ENCODE peak calls at places on chromosomes 3 and 15, in five cellular contexts. P is substantia nigra; Q is left ventricle myocardium inferior; K is endodermal cell; J is CD4-positive, alpha-beta memory T cell. C is an unnamed sample.

GRCh38 chr3:150238995-150239612 is 169.0 kb upstream of the TSC22D2 start:
- DNase-seq in P (no peak), Q (no peak), K (peak; percentile 80), J (no peak), C (peak; percentile 38)

GRCh38 chr3:153215497-153215896 is 53.5 kb downstream of the RAP2B start:
- DNase-seq in P (no peak), Q (no peak), K (no peak), J (no peak), C (no peak)

GRCh38 chr3:148379763-148380162 is 317.9 kb upstream of the AGTR1 start:
- DNase-seq in P (peak; percentile 3), Q (no peak), K (no peak), J (no peak), C (no peak)

GRCh38 chr15:56871180-56871579 is 47.3 kb upstream of the TCF12 start:
- DNase-seq in P (no peak), Q (no peak), K (no peak), J (no peak), C (no peak)

GRCh38 chr3:185825639-185826481 is 1.0 kb upstream of the IGF2BP2 start:
- DNase-seq in P (peak; percentile 58), Q (peak; percentile 36), K (peak; percentile 87), J (no peak), C (no peak)

GRCh38 chr15:57283774-57284508 is 92.4 kb upstream of the CGNL1 start:
- DNase-seq in P (no peak), Q (no peak), K (no peak), J (no peak), C (no peak)

GRCh38 chr15:68348601-68349000 is 71.1 kb downstream of the FEM1B start:
- DNase-seq in P (no peak), Q (no peak), K (no peak), J (no peak), C (no peak)

GRCh38 chr3:65436580-65436979 is 602.1 kb downstream of the MAGI1 start:
- DNase-seq in P (peak; percentile 10), Q (no peak), K (peak; percentile 69), J (no peak), C (no peak)

GRCh38 chr3:59392116-59392515 is 342.3 kb upstream of the CFAP20DC start:
- DNase-seq in P (no peak), Q (no peak), K (no peak), J (no peak), C (no peak)

GRCh38 chr3:197793246-197793645 is 2.2 kb downstream of the LRCH3 start:
- DNase-seq in P (no peak), Q (no peak), K (no peak), J (peak; percentile 39), C (no peak)

GRCh38 chr15:94205366-94205765 is 26.0 kb upstream of the MCTP2 start:
- DNase-seq in P (no peak), Q (no peak), K (no peak), J (no peak), C (no peak)

GRCh38 chr3:138210528-138210927 is 23.4 kb downstream of the ARMC8 start:
- DNase-seq in P (no peak), Q (no peak), K (no peak), J (no peak), C (no peak)

GRCh38 chr15:28935316-28935715 is 49.5 kb downstream of the APBA2 start:
- DNase-seq in P (no peak), Q (no peak), K (peak; percentile 91), J (no peak), C (peak; percentile 83)

GRCh38 chr3:3023106-3023505 is 87.1 kb downstream of the IL5RA start:
- DNase-seq in P (no peak), Q (no peak), K (no peak), J (no peak), C (no peak)

GRCh38 chr15:78944669-78945407 is at the start of gene CTSH:
- DNase-seq in P (peak; percentile 84), Q (peak; percentile 83), K (peak; percentile 97), J (peak; percentile 80), C (peak; percentile 93)

GRCh38 chr15:74442063-74442462 is 8.3 kb upstream of the SEMA7A start:
- DNase-seq in P (no peak), Q (no peak), K (no peak), J (no peak), C (no peak)

GRCh38 chr3:183122257-183122932 is 23.1 kb upstream of the MCCC1 start:
- DNase-seq in P (no peak), Q (no peak), K (peak; percentile 60), J (no peak), C (no peak)

GRCh38 chr3:167651820-167652219 is 1.9 kb downstream of the WDR49 start:
- DNase-seq in P (no peak), Q (no peak), K (no peak), J (no peak), C (no peak)

GRCh38 chr15:80152896-80153876 is at the start of gene FAH:
- DNase-seq in P (no peak), Q (no peak), K (peak; percentile 78), J (peak; percentile 55), C (no peak)

GRCh38 chr3:11391172-11391879 is 119.1 kb downstream of the ATG7 start:
- DNase-seq in P (no peak), Q (no peak), K (no peak), J (no peak), C (no peak)

GRCh38 chr3:134799393-134799792 is 4.3 kb downstream of the EPHB1 start:
- DNase-seq in P (peak; percentile 29), Q (no peak), K (peak; percentile 50), J (no peak), C (no peak)

GRCh38 chr15:81330351-81331085 is 6.6 kb upstream of the STARD5 start:
- DNase-seq in P (no peak), Q (no peak), K (no peak), J (no peak), C (no peak)

GRCh38 chr3:72938471-72939265 is 50.8 kb downstream of the GXYLT2 start:
- DNase-seq in P (no peak), Q (peak; percentile 20), K (peak; percentile 66), J (peak; percentile 65), C (no peak)

GRCh38 chr15:79093352-79093935 is 2.9 kb upstream of the RASGRF1 start:
- DNase-seq in P (no peak), Q (no peak), K (peak; percentile 35), J (no peak), C (peak; percentile 26)

GRCh38 chr3:110667216-110667615 is 404.4 kb upstream of the NECTIN3 start:
- DNase-seq in P (no peak), Q (no peak), K (no peak), J (no peak), C (no peak)

GRCh38 chr15:44545934-44546802 is 9.2 kb downstream of the EIF3J start:
- DNase-seq in P (no peak), Q (no peak), K (no peak), J (peak; percentile 54), C (no peak)

GRCh38 chr15:39698444-39699390 is 83.9 kb downstream of the FSIP1 start:
- DNase-seq in P (no peak), Q (no peak), K (no peak), J (no peak), C (no peak)

GRCh38 chr3:113954091-113954685 is 6.4 kb downstream of the ZDHHC23 start:
- DNase-seq in P (peak; percentile 30), Q (no peak), K (no peak), J (no peak), C (no peak)

GRCh38 chr15:64630403-64631107 is 144.8 kb downstream of the RBPMS2 start:
- DNase-seq in P (no peak), Q (no peak), K (no peak), J (no peak), C (no peak)

GRCh38 chr15:80424381-80424780 is 20.2 kb downstream of the ARNT2 start:
- DNase-seq in P (no peak), Q (no peak), K (no peak), J (no peak), C (no peak)

GRCh38 chr3:9732753-9733115 is 1.2 kb downstream of the BRPF1 start:
- DNase-seq in P (peak; percentile 57), Q (no peak), K (peak; percentile 55), J (peak; percentile 42), C (no peak)
- H3K27ac ChIP-seq in P (no peak overlapping the region), Q (no peak overlapping the region), K (peak overlapping the region; percentile 100), J (peak overlapping the region; percentile 77), C (no peak overlapping the region)

GRCh38 chr15:70699873-70700272 is 63.5 kb downstream of the UACA start:
- DNase-seq in P (no peak), Q (no peak), K (no peak), J (no peak), C (no peak)
- H3K27ac ChIP-seq in P (no peak overlapping the region), Q (peak overlapping the region; percentile 83), K (no peak overlapping the region), J (no peak overlapping the region), C (no peak overlapping the region)

DNA sequence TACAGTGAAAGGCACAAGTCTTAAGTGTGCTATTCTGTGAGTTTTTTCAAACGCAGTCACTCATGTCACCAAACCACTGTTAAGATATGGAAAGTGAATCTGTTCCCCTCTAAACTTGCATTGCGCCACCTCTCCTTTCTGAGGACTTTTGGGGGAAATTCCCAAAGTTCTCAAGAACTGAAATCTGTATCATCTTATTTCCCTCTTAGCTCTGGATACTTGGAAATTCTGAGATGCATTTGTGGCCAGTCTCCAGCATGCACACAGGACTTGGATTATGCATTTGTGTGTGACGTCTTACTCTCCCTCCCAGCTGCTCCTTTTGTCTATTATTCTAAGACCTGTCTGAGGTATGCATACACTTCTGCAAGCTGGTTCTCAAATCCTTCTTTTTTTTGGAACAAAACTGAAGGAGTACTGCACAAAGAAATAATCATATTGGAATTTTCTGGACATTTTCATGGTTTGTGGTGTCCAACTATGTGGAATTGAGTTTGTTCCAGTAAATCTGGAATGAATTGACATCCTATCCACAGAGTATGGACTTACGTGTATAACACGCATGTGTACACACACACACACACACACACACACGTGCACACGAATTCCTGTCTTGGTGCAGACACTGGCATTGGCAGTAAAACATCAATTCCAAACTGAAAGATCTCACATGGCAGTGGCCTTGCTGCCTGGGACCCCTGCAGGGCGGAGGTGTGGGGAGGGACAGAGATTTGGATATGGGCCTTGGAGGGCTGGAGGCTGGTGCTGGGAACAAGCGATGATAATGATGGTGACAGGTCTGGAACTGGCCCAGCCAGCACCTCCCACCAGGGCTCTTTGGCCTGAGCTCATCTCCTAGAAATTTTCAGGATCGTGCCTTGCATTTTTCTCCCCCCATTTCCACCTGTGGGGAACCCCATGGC is 8.2 kb upstream of the LCTL start:
- DNase-seq in P (no peak), Q (no peak), K (peak; percentile 41), J (no peak), C (no peak)
- H3K27ac ChIP-seq in P (no peak overlapping the region), Q (no peak overlapping the region), K (no peak overlapping the region), J (no peak overlapping the region), C (no peak overlapping the region)

DNA sequence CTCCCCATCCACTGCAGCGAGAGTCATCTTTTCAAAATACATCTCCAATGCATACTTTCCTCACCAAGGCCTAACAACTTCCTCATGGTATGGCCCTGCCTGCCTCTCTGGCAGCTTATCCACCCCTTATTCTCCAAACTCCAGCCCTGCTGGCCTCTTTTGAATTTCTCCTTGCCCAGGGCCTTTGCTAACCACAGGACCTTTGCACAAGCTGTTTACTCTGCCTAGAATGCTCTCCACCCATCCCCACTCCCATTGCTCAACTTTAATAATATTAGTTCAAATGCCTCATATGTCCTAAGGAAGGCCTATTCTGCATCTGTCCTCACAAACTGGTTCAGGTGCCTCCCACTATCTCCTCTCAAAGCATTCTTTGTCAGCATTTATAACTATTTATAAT is 230.7 kb downstream of the CADPS start:
- DNase-seq in P (no peak), Q (no peak), K (no peak), J (no peak), C (no peak)
- H3K27ac ChIP-seq in P (no peak overlapping the region), Q (no peak overlapping the region), K (no peak overlapping the region), J (no peak overlapping the region), C (no peak overlapping the region)

C was measured in H1.